ENCODE peak calls at places on chromosomes 3 and 15, in eight cellular contexts. One of them, this sample, is unnamed.

GRCh38 chr3:54988302-54989022 is 60.6 kb upstream of the LRTM1 start:
- DNase-seq in heart right ventricle: no peak
- DNase-seq in dorsolateral prefrontal cortex: no peak
- DNase-seq in heart left ventricle: peak
- DNase-seq in fibroblast of mammary gland: peak
- DNase-seq in A549: no peak
- DNase-seq in esophagus muscularis mucosa: no peak
- DNase-seq in tibial nerve: peak
- DNase-seq in this sample: peak

GRCh38 chr3:53224026-53224425 is 31.8 kb downstream of the TKT start:
- DNase-seq in esophagus muscularis mucosa: no peak
- DNase-seq in fibroblast of mammary gland: no peak
- DNase-seq in dorsolateral prefrontal cortex: no peak
- DNase-seq in heart left ventricle: peak
- DNase-seq in A549: no peak
- DNase-seq in heart right ventricle: no peak
- DNase-seq in tibial nerve: no peak
- DNase-seq in this sample: no peak

GRCh38 chr15:47908950-47909670 is 191.8 kb downstream of the SEMA6D start:
- DNase-seq in heart left ventricle: no peak
- DNase-seq in esophagus muscularis mucosa: no peak
- DNase-seq in tibial nerve: no peak
- DNase-seq in A549: no peak
- DNase-seq in dorsolateral prefrontal cortex: no peak
- DNase-seq in fibroblast of mammary gland: peak
- DNase-seq in heart right ventricle: no peak
- DNase-seq in this sample: no peak

GRCh38 chr3:104628185-104628789 is 738.4 kb upstream of the ALCAM start:
- DNase-seq in dorsolateral prefrontal cortex: no peak
- DNase-seq in heart right ventricle: no peak
- DNase-seq in heart left ventricle: no peak
- DNase-seq in A549: peak
- DNase-seq in fibroblast of mammary gland: peak
- DNase-seq in esophagus muscularis mucosa: no peak
- DNase-seq in tibial nerve: no peak
- DNase-seq in this sample: peak

GRCh38 chr3:183148056-183148455 is 14.5 kb downstream of the LAMP3 start:
- DNase-seq in heart left ventricle: no peak
- DNase-seq in tibial nerve: no peak
- DNase-seq in A549: no peak
- DNase-seq in heart right ventricle: no peak
- DNase-seq in esophagus muscularis mucosa: no peak
- DNase-seq in fibroblast of mammary gland: peak
- DNase-seq in dorsolateral prefrontal cortex: no peak
- DNase-seq in this sample: no peak

GRCh38 chr3:76497636-76498035 is 542.3 kb upstream of the ROBO2 start:
- DNase-seq in tibial nerve: no peak
- DNase-seq in fibroblast of mammary gland: no peak
- DNase-seq in esophagus muscularis mucosa: no peak
- DNase-seq in heart left ventricle: no peak
- DNase-seq in dorsolateral prefrontal cortex: no peak
- DNase-seq in heart right ventricle: no peak
- DNase-seq in A549: no peak
- DNase-seq in this sample: no peak

GRCh38 chr15:63041982-63042878 is at the start of gene TPM1:
- DNase-seq in tibial nerve: peak
- DNase-seq in heart right ventricle: peak
- DNase-seq in fibroblast of mammary gland: peak
- DNase-seq in dorsolateral prefrontal cortex: peak
- DNase-seq in esophagus muscularis mucosa: peak
- DNase-seq in A549: peak
- DNase-seq in heart left ventricle: peak
- DNase-seq in this sample: no peak

GRCh38 chr3:13034109-13034800 is 39.0 kb downstream of the IQSEC1 start:
- DNase-seq in dorsolateral prefrontal cortex: no peak
- DNase-seq in tibial nerve: no peak
- DNase-seq in fibroblast of mammary gland: no peak
- DNase-seq in heart right ventricle: no peak
- DNase-seq in esophagus muscularis mucosa: no peak
- DNase-seq in heart left ventricle: no peak
- DNase-seq in A549: no peak
- DNase-seq in this sample: no peak

GRCh38 chr15:63608989-63609388 is 11.8 kb downstream of the FBXL22 start:
- DNase-seq in fibroblast of mammary gland: no peak
- DNase-seq in A549: no peak
- DNase-seq in dorsolateral prefrontal cortex: no peak
- DNase-seq in heart right ventricle: no peak
- DNase-seq in esophagus muscularis mucosa: no peak
- DNase-seq in heart left ventricle: no peak
- DNase-seq in tibial nerve: no peak
- DNase-seq in this sample: no peak

GRCh38 chr15:44308415-44308814 is 19.9 kb downstream of the GOLM2 start:
- DNase-seq in heart right ventricle: no peak
- DNase-seq in heart left ventricle: no peak
- DNase-seq in tibial nerve: no peak
- DNase-seq in A549: no peak
- DNase-seq in esophagus muscularis mucosa: no peak
- DNase-seq in fibroblast of mammary gland: no peak
- DNase-seq in dorsolateral prefrontal cortex: no peak
- DNase-seq in this sample: no peak

DNA sequence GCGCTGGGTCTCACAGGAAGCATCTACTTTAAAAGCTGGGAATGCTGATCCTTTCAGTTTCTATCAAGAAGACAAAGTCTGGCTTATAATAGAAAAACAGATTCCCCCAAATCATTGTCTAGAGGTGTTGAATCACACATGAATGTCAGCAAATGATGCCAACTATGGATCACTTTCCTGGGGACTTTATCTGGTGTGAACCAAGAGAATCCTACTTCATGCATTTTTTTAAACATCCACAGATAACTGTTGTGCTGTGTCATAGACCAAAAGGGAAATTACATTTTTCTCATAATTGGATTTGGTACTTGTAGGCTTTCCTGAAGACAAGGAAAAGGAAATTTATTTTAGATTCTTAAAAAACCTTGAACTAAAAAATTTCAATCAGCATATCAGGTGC is 132.7 kb downstream of the CD47 start:
- DNase-seq in tibial nerve: no peak
- DNase-seq in heart right ventricle: no peak
- DNase-seq in fibroblast of mammary gland: no peak
- DNase-seq in esophagus muscularis mucosa: no peak
- DNase-seq in heart left ventricle: no peak
- DNase-seq in A549: no peak
- DNase-seq in dorsolateral prefrontal cortex: no peak
- DNase-seq in this sample: no peak
- H3K4me3 ChIP-seq in tibial nerve: no peak
- H3K4me3 ChIP-seq in heart right ventricle: peak
- H3K4me3 ChIP-seq in fibroblast of mammary gland: no peak
- H3K4me3 ChIP-seq in esophagus muscularis mucosa: peak
- H3K4me3 ChIP-seq in heart left ventricle: peak
- H3K4me3 ChIP-seq in A549: no peak
- H3K4me3 ChIP-seq in dorsolateral prefrontal cortex: no peak
- H3K4me3 ChIP-seq in this sample: no peak

GRCh38 chr15:80500021-80500420 is 95.8 kb downstream of the ARNT2 start:
- DNase-seq in esophagus muscularis mucosa: peak
- DNase-seq in heart right ventricle: no peak
- DNase-seq in tibial nerve: no peak
- DNase-seq in fibroblast of mammary gland: no peak
- DNase-seq in A549: no peak
- DNase-seq in heart left ventricle: no peak
- DNase-seq in dorsolateral prefrontal cortex: no peak
- DNase-seq in this sample: no peak

GRCh38 chr15:80498652-80499051 is 94.5 kb downstream of the ARNT2 start:
- DNase-seq in heart right ventricle: no peak
- DNase-seq in tibial nerve: no peak
- DNase-seq in A549: no peak
- DNase-seq in heart left ventricle: no peak
- DNase-seq in dorsolateral prefrontal cortex: no peak
- DNase-seq in esophagus muscularis mucosa: peak
- DNase-seq in fibroblast of mammary gland: no peak
- DNase-seq in this sample: no peak

GRCh38 chr15:80496101-80496500 is 91.9 kb downstream of the ARNT2 start:
- DNase-seq in dorsolateral prefrontal cortex: no peak
- DNase-seq in heart right ventricle: no peak
- DNase-seq in fibroblast of mammary gland: no peak
- DNase-seq in tibial nerve: no peak
- DNase-seq in heart left ventricle: no peak
- DNase-seq in A549: no peak
- DNase-seq in esophagus muscularis mucosa: no peak
- DNase-seq in this sample: no peak

GRCh38 chr15:80495406-80495942 is 91.3 kb downstream of the ARNT2 start:
- DNase-seq in fibroblast of mammary gland: no peak
- DNase-seq in esophagus muscularis mucosa: no peak
- DNase-seq in dorsolateral prefrontal cortex: no peak
- DNase-seq in heart left ventricle: no peak
- DNase-seq in heart right ventricle: no peak
- DNase-seq in A549: no peak
- DNase-seq in tibial nerve: no peak
- DNase-seq in this sample: no peak

GRCh38 chr15:80497221-80497620 is 93.0 kb downstream of the ARNT2 start:
- DNase-seq in dorsolateral prefrontal cortex: no peak
- DNase-seq in fibroblast of mammary gland: no peak
- DNase-seq in esophagus muscularis mucosa: peak
- DNase-seq in tibial nerve: no peak
- DNase-seq in A549: no peak
- DNase-seq in heart right ventricle: no peak
- DNase-seq in heart left ventricle: no peak
- DNase-seq in this sample: no peak
- TF ChIP-seq CTCF in dorsolateral prefrontal cortex: no peak
- TF ChIP-seq CTCF in fibroblast of mammary gland: no peak
- TF ChIP-seq CTCF in esophagus muscularis mucosa: no peak
- TF ChIP-seq CTCF in tibial nerve: no peak
- TF ChIP-seq CTCF in A549: no peak
- TF ChIP-seq CTCF in heart right ventricle: no peak
- TF ChIP-seq CTCF in heart left ventricle: no peak
- TF ChIP-seq CTCF in this sample: no peak

GRCh38 chr15:70854669-70854976 is 666 bp upstream of the LARP6 start:
- DNase-seq in A549: peak
- DNase-seq in dorsolateral prefrontal cortex: no peak
- DNase-seq in heart left ventricle: no peak
- DNase-seq in heart right ventricle: no peak
- DNase-seq in fibroblast of mammary gland: peak
- DNase-seq in esophagus muscularis mucosa: no peak
- DNase-seq in tibial nerve: no peak
- DNase-seq in this sample: no peak
- H3K4me3 ChIP-seq in A549: peak
- H3K4me3 ChIP-seq in dorsolateral prefrontal cortex: peak
- H3K4me3 ChIP-seq in heart left ventricle: peak
- H3K4me3 ChIP-seq in heart right ventricle: peak
- H3K4me3 ChIP-seq in fibroblast of mammary gland: peak
- H3K4me3 ChIP-seq in esophagus muscularis mucosa: peak
- H3K4me3 ChIP-seq in tibial nerve: peak
- H3K4me3 ChIP-seq in this sample: peak

GRCh38 chr15:78194568-78194925 is 39.8 kb downstream of the ACSBG1 start:
- DNase-seq in heart right ventricle: no peak
- DNase-seq in fibroblast of mammary gland: no peak
- DNase-seq in esophagus muscularis mucosa: no peak
- DNase-seq in tibial nerve: no peak
- DNase-seq in A549: no peak
- DNase-seq in heart left ventricle: no peak
- DNase-seq in dorsolateral prefrontal cortex: no peak
- DNase-seq in this sample: no peak
- TF ChIP-seq CTCF in heart right ventricle: no peak
- TF ChIP-seq CTCF in fibroblast of mammary gland: no peak
- TF ChIP-seq CTCF in esophagus muscularis mucosa: no peak
- TF ChIP-seq CTCF in tibial nerve: no peak
- TF ChIP-seq CTCF in A549: no peak
- TF ChIP-seq CTCF in heart left ventricle: no peak
- TF ChIP-seq CTCF in dorsolateral prefrontal cortex: no peak
- TF ChIP-seq CTCF in this sample: no peak

GRCh38 chr3:36679384-36680200 is 84.8 kb downstream of the DCLK3 start:
- DNase-seq in heart right ventricle: no peak
- DNase-seq in fibroblast of mammary gland: peak
- DNase-seq in heart left ventricle: no peak
- DNase-seq in dorsolateral prefrontal cortex: no peak
- DNase-seq in esophagus muscularis mucosa: no peak
- DNase-seq in tibial nerve: no peak
- DNase-seq in A549: peak
- DNase-seq in this sample: no peak
- H3K4me3 ChIP-seq in heart right ventricle: no peak
- H3K4me3 ChIP-seq in fibroblast of mammary gland: no peak
- H3K4me3 ChIP-seq in heart left ventricle: no peak
- H3K4me3 ChIP-seq in dorsolateral prefrontal cortex: no peak
- H3K4me3 ChIP-seq in esophagus muscularis mucosa: no peak
- H3K4me3 ChIP-seq in tibial nerve: no peak
- H3K4me3 ChIP-seq in A549: no peak
- H3K4me3 ChIP-seq in this sample: no peak

GRCh38 chr15:85646538-85647091 is 148.1 kb downstream of the KLHL25 start:
- DNase-seq in heart left ventricle: no peak
- DNase-seq in heart right ventricle: no peak
- DNase-seq in fibroblast of mammary gland: peak
- DNase-seq in esophagus muscularis mucosa: no peak
- DNase-seq in A549: no peak
- DNase-seq in dorsolateral prefrontal cortex: no peak
- DNase-seq in tibial nerve: no peak
- DNase-seq in this sample: no peak

GRCh38 chr15:85651551-85651950 is 143.2 kb downstream of the KLHL25 start:
- DNase-seq in A549: no peak
- DNase-seq in tibial nerve: no peak
- DNase-seq in esophagus muscularis mucosa: no peak
- DNase-seq in dorsolateral prefrontal cortex: no peak
- DNase-seq in heart left ventricle: no peak
- DNase-seq in heart right ventricle: no peak
- DNase-seq in fibroblast of mammary gland: no peak
- DNase-seq in this sample: no peak

GRCh38 chr15:85652457-85652856 is 142.3 kb downstream of the KLHL25 start:
- DNase-seq in A549: no peak
- DNase-seq in esophagus muscularis mucosa: no peak
- DNase-seq in heart right ventricle: no peak
- DNase-seq in tibial nerve: no peak
- DNase-seq in dorsolateral prefrontal cortex: no peak
- DNase-seq in heart left ventricle: no peak
- DNase-seq in fibroblast of mammary gland: no peak
- DNase-seq in this sample: no peak

GRCh38 chr15:85649372-85649771 is 145.4 kb downstream of the KLHL25 start:
- DNase-seq in esophagus muscularis mucosa: no peak
- DNase-seq in fibroblast of mammary gland: peak
- DNase-seq in A549: peak
- DNase-seq in heart right ventricle: no peak
- DNase-seq in dorsolateral prefrontal cortex: no peak
- DNase-seq in tibial nerve: no peak
- DNase-seq in heart left ventricle: peak
- DNase-seq in this sample: peak
- TF ChIP-seq CTCF in esophagus muscularis mucosa: no peak
- TF ChIP-seq CTCF in fibroblast of mammary gland: no peak
- TF ChIP-seq CTCF in A549: no peak
- TF ChIP-seq CTCF in heart right ventricle: no peak
- TF ChIP-seq CTCF in dorsolateral prefrontal cortex: no peak
- TF ChIP-seq CTCF in tibial nerve: no peak
- TF ChIP-seq CTCF in heart left ventricle: no peak
- TF ChIP-seq CTCF in this sample: no peak

This sample was measured in HFF-Myc.